ENCODE peak calls at places on chromosomes 13 and 19, in four cellular contexts. S is progenitor cell of endocrine pancreas, R is suprapubic skin, N is upper lobe of right lung. L is an unnamed sample.

GRCh38 chr19:11556634-11557420 is 2.2 kb downstream of the ELOF1 start:
- DNase-seq in R (no peak), S (no peak), N (no peak), L (no peak)

GRCh38 chr19:31349160-31349881 is at the start of gene TSHZ3:
- DNase-seq in N (peak; percentile 84), S (peak; percentile 55), R (no peak), L (peak; percentile 85)

GRCh38 chr13:59771272-59771671 is 392.5 kb downstream of the DIAPH3 start:
- DNase-seq in N (no peak), S (no peak), R (no peak), L (no peak)

GRCh38 chr13:75363371-75363770 is 118.6 kb downstream of the TBC1D4 start:
- DNase-seq in S (no peak), N (no peak), R (no peak), L (no peak)

GRCh38 chr13:51726446-51727185 is 77.3 kb downstream of the DHRS12 start:
- DNase-seq in N (no peak), S (no peak), R (no peak), L (no peak)

GRCh38 chr13:102863590-102863989 is 17.8 kb downstream of the ERCC5 start:
- DNase-seq in S (no peak), N (no peak), R (no peak), L (no peak)

GRCh38 chr19:29188704-29189375 is 24.1 kb downstream of the UQCRFS1 start:
- DNase-seq in N (no peak), R (no peak), S (no peak), L (no peak)

GRCh38 chr13:66001136-66001535 is 1229.0 kb downstream of the PCDH9 start:
- DNase-seq in S (no peak), R (no peak), N (no peak), L (no peak)

GRCh38 chr19:3129112-3129511 is 6.7 kb upstream of the GNA15 start:
- DNase-seq in N (no peak), S (no peak), R (no peak), L (no peak)

GRCh38 chr13:21149568-21149967 is 26.8 kb downstream of the SKA3 start:
- DNase-seq in N (no peak), R (no peak), S (no peak), L (no peak)

GRCh38 chr19:38869160-38869835 is 8.8 kb downstream of the RINL start:
- DNase-seq in R (no peak), S (no peak), N (no peak), L (no peak)

DNA sequence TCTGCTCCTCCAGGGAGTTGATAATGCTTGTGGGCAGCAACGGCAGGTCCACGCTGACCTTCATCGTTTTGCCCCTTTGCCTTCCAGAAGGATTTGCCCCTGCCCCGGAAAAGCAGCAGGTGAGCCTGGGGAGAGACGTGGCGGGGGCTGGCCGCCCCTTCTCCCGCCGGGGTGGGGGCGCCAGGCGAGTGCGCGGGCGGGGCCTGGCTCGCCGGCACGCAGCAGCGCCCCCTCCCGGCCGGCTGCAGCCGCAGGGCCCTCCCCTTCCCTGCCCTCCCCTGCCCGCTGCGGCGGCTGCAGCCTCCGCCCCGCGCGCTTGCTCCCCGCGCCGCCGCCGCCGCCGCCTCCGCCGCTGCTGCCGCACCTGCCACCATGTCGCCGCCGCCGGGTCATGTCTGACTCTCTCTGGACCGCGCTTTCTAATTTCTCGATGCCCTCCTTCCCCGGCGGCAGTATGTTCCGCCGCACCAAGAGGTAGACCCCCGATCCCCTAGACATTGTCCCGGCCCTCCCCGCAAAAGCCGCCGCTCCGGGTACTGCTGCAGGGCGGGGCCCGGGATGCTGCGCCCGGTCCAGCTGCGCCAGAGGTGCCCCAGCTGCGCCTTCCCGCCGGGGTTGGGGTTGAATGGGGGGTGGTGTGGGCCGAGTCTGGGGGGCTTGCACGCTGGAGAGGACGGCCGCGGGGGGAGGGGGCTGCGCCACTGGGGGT is at the start of gene MAST1:
- DNase-seq in S (peak; percentile 51), R (no peak), N (peak; percentile 71), L (no peak)
- TF ChIP-seq CTCF in S (peak; percentile 71), R (peak; percentile 73), N (peak; percentile 28), L (no peak)

DNA sequence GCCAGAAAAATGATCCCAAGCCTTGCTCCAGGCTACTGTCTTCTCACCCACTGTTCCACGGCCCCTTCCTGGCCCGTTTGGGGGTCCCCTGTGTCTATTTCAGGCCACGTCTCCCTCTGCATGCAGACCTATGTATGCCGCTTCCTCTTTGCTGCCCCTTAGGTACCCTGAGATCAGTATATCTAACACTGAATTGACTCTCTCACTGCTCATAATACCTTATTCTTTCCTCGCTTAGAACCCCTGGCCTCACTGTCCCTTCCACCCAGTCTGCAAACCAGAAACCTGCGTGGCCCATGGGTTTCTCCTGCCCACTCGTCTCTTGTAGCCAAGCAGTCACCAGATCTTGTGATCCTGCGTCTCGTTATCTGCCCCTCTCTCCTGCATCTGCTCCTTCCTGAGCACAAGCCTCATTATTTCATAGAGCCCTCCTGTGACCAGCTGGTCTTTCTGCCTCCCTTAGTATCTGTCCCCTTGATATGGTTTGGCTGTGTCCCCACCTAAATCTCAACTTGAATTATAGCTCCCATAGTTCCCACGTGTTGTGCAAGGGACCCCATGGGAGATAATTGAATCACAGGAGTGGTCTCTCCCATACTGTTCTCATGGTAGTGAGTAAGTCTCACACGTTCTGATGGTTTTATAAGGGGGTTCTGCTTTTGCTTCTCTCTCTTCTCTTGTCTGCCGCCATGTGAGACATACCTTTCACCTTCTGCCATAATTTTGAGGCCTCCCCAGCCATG is 109.0 kb upstream of the RNF113B start:
- DNase-seq in N (no peak), S (no peak), R (no peak), L (no peak)
- TF ChIP-seq CTCF in N (no peak), S (no peak), R (no peak), L (no peak)

DNA sequence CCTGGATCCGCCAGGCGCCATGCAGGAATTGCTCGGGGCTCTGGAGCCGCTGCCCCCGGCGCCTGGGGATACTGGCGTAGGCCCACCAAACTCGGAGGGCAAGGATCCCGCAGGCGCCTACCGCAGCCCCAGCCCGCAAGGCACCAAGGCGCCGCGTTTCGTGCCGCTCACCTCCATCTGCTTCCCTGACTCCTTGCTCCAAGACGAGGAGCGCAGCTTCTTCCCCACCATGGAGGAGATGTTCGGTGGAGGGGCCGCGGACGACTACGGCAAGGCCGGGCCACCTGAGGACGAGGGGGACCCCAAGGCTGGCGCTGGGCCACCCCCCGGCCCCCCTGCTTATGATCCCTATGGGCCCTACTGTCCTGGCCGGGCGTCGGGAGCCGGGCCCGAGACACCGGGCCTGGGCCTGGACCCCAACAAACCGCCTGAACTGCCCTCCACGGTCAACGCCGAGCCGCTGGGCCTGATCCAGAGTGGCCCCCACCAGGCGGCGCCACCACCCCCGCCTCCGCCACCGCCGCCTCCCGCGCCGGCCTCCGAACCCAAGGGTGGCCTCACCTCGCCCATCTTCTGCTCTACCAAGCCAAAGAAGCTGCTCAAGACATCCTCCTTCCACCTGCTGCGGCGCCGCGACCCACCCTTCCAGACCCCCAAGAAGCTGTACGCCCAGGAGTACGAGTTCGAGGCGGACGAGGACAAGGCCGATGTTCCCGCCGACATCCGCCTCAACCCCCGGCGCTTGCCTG is 6.1 kb downstream of the PRR12 start:
- DNase-seq in N (no peak), S (no peak), R (no peak), L (no peak)
- TF ChIP-seq CTCF in N (no peak), S (no peak), R (no peak), L (no peak)

GRCh38 chr13:64206430-64207225 is 2791.0 kb upstream of the PCDH20 start:
- DNase-seq in S (no peak), R (no peak), N (no peak), L (no peak)
- TF ChIP-seq CTCF in S (no peak), R (no peak), N (no peak), L (no peak)